ENCODE peak calls at places on chromosome 1, in six cellular contexts. O is endothelial cell of umbilical vein, B is right lobe of liver, C is GM18507, N is AG04449, Q is cardiac muscle cell. F is an unnamed sample.

GRCh38 chr1:94731891-94732290 is 88.3 kb upstream of the SLC44A3 start:
- DNase-seq in O (no peak), B (no peak), C (no peak), N (no peak), Q (peak), F (no peak)

GRCh38 chr1:239912471-239912870 is 179.2 kb upstream of the FMN2 start:
- DNase-seq in O (no peak), B (no peak), C (no peak), N (no peak), Q (no peak), F (no peak)

GRCh38 chr1:211420845-211421454 is 71.0 kb downstream of the RD3 start:
- DNase-seq in O (no peak), B (no peak), C (no peak), N (no peak), Q (peak), F (no peak)

GRCh38 chr1:13797397-13797796 is 97.4 kb downstream of the PRDM2 start:
- DNase-seq in O (no peak), B (no peak), C (no peak), N (no peak), Q (no peak), F (no peak)

GRCh38 chr1:1281533-1282321 is 1.5 kb downstream of the SCNN1D start:
- DNase-seq in O (peak), B (peak), C (no peak), N (no peak), Q (peak), F (no peak)

GRCh38 chr1:29675481-29676263 is 439.4 kb downstream of the PTPRU start:
- DNase-seq in O (no peak), B (peak), C (no peak), N (no peak), Q (peak), F (no peak)

GRCh38 chr1:46333300-46334029 is 7.1 kb upstream of the NSUN4 start:
- DNase-seq in O (peak), B (no peak), C (peak), N (no peak), Q (peak), F (no peak)

GRCh38 chr1:6006882-6007281 is 14.7 kb upstream of the NPHP4 start:
- DNase-seq in O (no peak), B (no peak), C (no peak), N (no peak), Q (no peak), F (no peak)

GRCh38 chr1:33758698-33759097 is 105.2 kb upstream of the HMGB4 start:
- DNase-seq in O (no peak), B (no peak), C (no peak), N (peak), Q (peak), F (no peak)

GRCh38 chr1:195939844-195940243 is 668.4 kb downstream of the KCNT2 start:
- DNase-seq in O (no peak), B (no peak), C (no peak), N (no peak), Q (no peak), F (no peak)

GRCh38 chr1:220962031-220962751 is 82.9 kb downstream of the HLX start:
- DNase-seq in O (no peak), B (peak), C (no peak), N (peak), Q (peak), F (peak)

GRCh38 chr1:235712812-235713211 is 63.2 kb upstream of the GNG4 start:
- DNase-seq in O (no peak), B (no peak), C (no peak), N (no peak), Q (no peak), F (no peak)

GRCh38 chr1:41726899-41727748 is 191.6 kb downstream of the HIVEP3 start:
- DNase-seq in O (peak), B (peak), C (peak), N (no peak), Q (no peak), F (no peak)

GRCh38 chr1:205783904-205784303 is 8.6 kb upstream of the RAB29 start:
- DNase-seq in O (no peak), B (peak), C (no peak), N (no peak), Q (peak), F (no peak)

GRCh38 chr1:162899422-162900168 is 38.6 kb upstream of the CCDC190 start:
- DNase-seq in O (no peak), B (no peak), C (no peak), N (peak), Q (peak), F (peak)

GRCh38 chr1:22745675-22746585 is 35.3 kb downstream of the EPHB2 start:
- DNase-seq in O (peak), B (peak), C (no peak), N (no peak), Q (peak), F (peak)

GRCh38 chr1:42737257-42737656 is 2.8 kb downstream of the CLDN19 start:
- DNase-seq in O (no peak), B (peak), C (no peak), N (no peak), Q (no peak), F (no peak)